ENCODE peak calls at places on chromosome 2, in four cellular contexts. One of them, this sample, is unnamed. For H3K36me3, the result is how much of the 10 kb centered on the place peaks cover.

GRCh38 chr2:138707424-138708074 is 72.6 kb downstream of the NXPH2 start:
- DNase-seq in fibroblast of lung: peak
- DNase-seq in CD8-positive, alpha-beta T cell: no peak
- DNase-seq in neural progenitor cell: no peak
- DNase-seq in this sample: no peak

GRCh38 chr2:160920791-160921303 is 239.4 kb upstream of the TANK start:
- DNase-seq in fibroblast of lung: peak
- DNase-seq in CD8-positive, alpha-beta T cell: no peak
- DNase-seq in neural progenitor cell: no peak
- DNase-seq in this sample: peak

GRCh38 chr2:172735646-172736418 is at the start of gene RAPGEF4:
- DNase-seq in fibroblast of lung: peak
- DNase-seq in CD8-positive, alpha-beta T cell: no peak
- DNase-seq in neural progenitor cell: peak
- DNase-seq in this sample: no peak

GRCh38 chr2:216536725-216537124 is 38.1 kb downstream of the RPL37A start:
- DNase-seq in fibroblast of lung: no peak
- DNase-seq in CD8-positive, alpha-beta T cell: no peak
- DNase-seq in neural progenitor cell: no peak
- DNase-seq in this sample: peak

GRCh38 chr2:74233648-74234047 is 35.2 kb downstream of the MTHFD2 start:
- DNase-seq in fibroblast of lung: no peak
- DNase-seq in CD8-positive, alpha-beta T cell: no peak
- DNase-seq in neural progenitor cell: no peak
- DNase-seq in this sample: no peak

GRCh38 chr2:25570161-25570840 is 103.1 kb downstream of the DTNB start:
- DNase-seq in fibroblast of lung: peak
- DNase-seq in CD8-positive, alpha-beta T cell: no peak
- DNase-seq in neural progenitor cell: no peak
- DNase-seq in this sample: no peak

GRCh38 chr2:168086805-168087204 is 160.6 kb downstream of the STK39 start:
- DNase-seq in fibroblast of lung: no peak
- DNase-seq in CD8-positive, alpha-beta T cell: no peak
- DNase-seq in neural progenitor cell: no peak
- DNase-seq in this sample: no peak

GRCh38 chr2:217930783-217931563 is 71.8 kb downstream of the TNS1 start:
- DNase-seq in fibroblast of lung: peak
- DNase-seq in CD8-positive, alpha-beta T cell: no peak
- DNase-seq in neural progenitor cell: no peak
- DNase-seq in this sample: no peak

GRCh38 chr2:216713691-216714411 is 18.5 kb upstream of the IGFBP5 start:
- DNase-seq in fibroblast of lung: peak
- DNase-seq in CD8-positive, alpha-beta T cell: no peak
- DNase-seq in neural progenitor cell: no peak
- DNase-seq in this sample: peak

GRCh38 chr2:212535963-212536362 is 2.6 kb downstream of the ERBB4 start:
- DNase-seq in fibroblast of lung: no peak
- DNase-seq in CD8-positive, alpha-beta T cell: no peak
- DNase-seq in neural progenitor cell: peak
- DNase-seq in this sample: no peak

GRCh38 chr2:128773641-128774319 is 455.1 kb upstream of the HS6ST1 start:
- DNase-seq in fibroblast of lung: no peak
- DNase-seq in CD8-positive, alpha-beta T cell: no peak
- DNase-seq in neural progenitor cell: no peak
- DNase-seq in this sample: no peak

GRCh38 chr2:135875491-135876065 is 665 bp downstream of the MCM6 start:
- DNase-seq in fibroblast of lung: peak
- DNase-seq in CD8-positive, alpha-beta T cell: peak
- DNase-seq in neural progenitor cell: peak
- DNase-seq in this sample: peak

GRCh38 chr2:227665189-227665940 is 1.2 kb upstream of the SCYGR5 start:
- DNase-seq in fibroblast of lung: no peak
- DNase-seq in CD8-positive, alpha-beta T cell: no peak
- DNase-seq in neural progenitor cell: no peak
- DNase-seq in this sample: no peak

GRCh38 chr2:240479111-240479501 is 43.6 kb downstream of the GPC1 start:
- DNase-seq in fibroblast of lung: no peak
- DNase-seq in CD8-positive, alpha-beta T cell: no peak
- DNase-seq in neural progenitor cell: no peak
- DNase-seq in this sample: no peak

GRCh38 chr2:60560734-60561649 is 7.5 kb upstream of the BCL11A start:
- DNase-seq in fibroblast of lung: peak
- DNase-seq in CD8-positive, alpha-beta T cell: no peak
- DNase-seq in neural progenitor cell: peak
- DNase-seq in this sample: no peak
- TF ChIP-seq CTCF in fibroblast of lung: peak
- TF ChIP-seq CTCF in CD8-positive, alpha-beta T cell: no peak
- TF ChIP-seq CTCF in neural progenitor cell: peak
- TF ChIP-seq CTCF in this sample: peak

DNA sequence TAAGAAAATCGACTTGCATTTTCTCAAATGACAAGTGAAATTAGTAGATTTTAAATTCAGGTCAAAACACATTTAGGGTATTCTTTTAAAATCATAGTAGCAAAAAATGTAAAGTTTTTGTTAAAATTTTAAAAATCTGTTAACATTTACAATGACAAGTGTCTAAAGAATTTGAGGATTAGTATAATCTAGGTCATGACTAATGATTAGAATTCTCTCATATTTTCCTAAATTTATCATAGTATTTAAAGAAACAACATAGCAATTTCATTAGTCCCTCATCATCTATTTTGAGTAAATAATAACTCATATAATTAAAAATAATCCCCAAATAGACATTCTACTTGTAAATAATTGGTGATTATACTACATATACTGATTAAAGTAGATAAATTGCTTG is 23.6 kb downstream of the THUMPD2 start:
- DNase-seq in fibroblast of lung: no peak
- DNase-seq in CD8-positive, alpha-beta T cell: no peak
- DNase-seq in neural progenitor cell: no peak
- DNase-seq in this sample: no peak
- H3K36me3 ChIP-seq in fibroblast of lung: under half
- H3K36me3 ChIP-seq in CD8-positive, alpha-beta T cell: under half
- H3K36me3 ChIP-seq in neural progenitor cell: under half
- H3K36me3 ChIP-seq in this sample: under half

GRCh38 chr2:86521922-86522321 is 41.3 kb downstream of the CHMP3 start:
- DNase-seq in fibroblast of lung: no peak
- DNase-seq in CD8-positive, alpha-beta T cell: no peak
- DNase-seq in neural progenitor cell: no peak
- DNase-seq in this sample: no peak

GRCh38 chr2:86522711-86523110 is 40.5 kb downstream of the CHMP3 start:
- DNase-seq in fibroblast of lung: no peak
- DNase-seq in CD8-positive, alpha-beta T cell: no peak
- DNase-seq in neural progenitor cell: no peak
- DNase-seq in this sample: no peak

GRCh38 chr2:86519349-86519748 is 43.9 kb downstream of the CHMP3 start:
- DNase-seq in fibroblast of lung: no peak
- DNase-seq in CD8-positive, alpha-beta T cell: no peak
- DNase-seq in neural progenitor cell: no peak
- DNase-seq in this sample: no peak

GRCh38 chr2:86518498-86518897 is 44.7 kb downstream of the CHMP3 start:
- DNase-seq in fibroblast of lung: no peak
- DNase-seq in CD8-positive, alpha-beta T cell: peak
- DNase-seq in neural progenitor cell: peak
- DNase-seq in this sample: no peak

GRCh38 chr2:86520153-86520552 is 43.1 kb downstream of the CHMP3 start:
- DNase-seq in fibroblast of lung: no peak
- DNase-seq in CD8-positive, alpha-beta T cell: no peak
- DNase-seq in neural progenitor cell: no peak
- DNase-seq in this sample: no peak
- TF ChIP-seq CTCF in fibroblast of lung: no peak
- TF ChIP-seq CTCF in CD8-positive, alpha-beta T cell: no peak
- TF ChIP-seq CTCF in neural progenitor cell: peak
- TF ChIP-seq CTCF in this sample: no peak

GRCh38 chr2:121366040-121366439 is 81.0 kb upstream of the TFCP2L1 start:
- DNase-seq in fibroblast of lung: no peak
- DNase-seq in CD8-positive, alpha-beta T cell: no peak
- DNase-seq in neural progenitor cell: no peak
- DNase-seq in this sample: no peak
- H3K36me3 ChIP-seq in fibroblast of lung: under half
- H3K36me3 ChIP-seq in CD8-positive, alpha-beta T cell: under half
- H3K36me3 ChIP-seq in neural progenitor cell: under half
- H3K36me3 ChIP-seq in this sample: under half

GRCh38 chr2:184599875-184600227 is 1.5 kb downstream of the ZNF804A start:
- DNase-seq in fibroblast of lung: peak
- DNase-seq in CD8-positive, alpha-beta T cell: no peak
- DNase-seq in neural progenitor cell: no peak
- DNase-seq in this sample: no peak
- TF ChIP-seq CTCF in fibroblast of lung: no peak
- TF ChIP-seq CTCF in CD8-positive, alpha-beta T cell: no peak
- TF ChIP-seq CTCF in neural progenitor cell: no peak
- TF ChIP-seq CTCF in this sample: no peak

DNA sequence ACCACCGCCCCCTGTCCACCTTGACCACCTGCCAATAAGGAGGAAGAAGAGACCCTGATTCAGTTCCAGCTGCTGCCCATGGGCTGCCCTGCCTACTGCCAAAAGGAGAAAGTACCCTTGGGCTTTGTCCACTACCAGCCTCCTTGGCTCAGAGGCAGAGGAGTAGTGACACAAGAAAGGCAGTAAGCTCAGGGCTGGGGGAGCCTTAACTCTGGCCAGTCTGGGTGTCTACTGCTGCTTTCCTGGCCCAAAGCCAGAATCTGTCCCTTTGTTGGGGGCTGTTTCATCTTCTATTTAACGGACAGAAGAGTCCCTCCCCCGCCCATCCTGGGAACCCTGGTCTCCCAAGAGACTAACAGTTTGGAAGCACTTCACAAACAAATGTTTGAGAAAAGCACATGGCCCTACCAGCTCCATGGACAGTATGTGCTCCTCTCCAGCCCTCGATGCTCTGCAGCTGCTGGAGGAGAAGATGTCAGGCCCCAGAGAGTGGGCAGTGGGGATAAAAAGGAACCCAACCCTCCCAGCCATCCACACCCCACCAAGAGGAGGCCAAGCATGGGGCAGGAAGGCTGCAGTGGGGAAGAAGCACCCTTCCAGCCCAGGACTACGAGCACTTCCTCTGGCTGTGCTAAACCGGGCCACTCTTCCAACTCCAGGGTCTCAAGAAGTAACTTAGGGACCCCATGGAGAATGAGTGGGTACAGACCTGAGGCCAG is 1.3 kb downstream of the ATG9A start:
- DNase-seq in fibroblast of lung: no peak
- DNase-seq in CD8-positive, alpha-beta T cell: no peak
- DNase-seq in neural progenitor cell: no peak
- DNase-seq in this sample: no peak
- H3K36me3 ChIP-seq in fibroblast of lung: under half
- H3K36me3 ChIP-seq in CD8-positive, alpha-beta T cell: under half
- H3K36me3 ChIP-seq in neural progenitor cell: under half
- H3K36me3 ChIP-seq in this sample: under half

DNA sequence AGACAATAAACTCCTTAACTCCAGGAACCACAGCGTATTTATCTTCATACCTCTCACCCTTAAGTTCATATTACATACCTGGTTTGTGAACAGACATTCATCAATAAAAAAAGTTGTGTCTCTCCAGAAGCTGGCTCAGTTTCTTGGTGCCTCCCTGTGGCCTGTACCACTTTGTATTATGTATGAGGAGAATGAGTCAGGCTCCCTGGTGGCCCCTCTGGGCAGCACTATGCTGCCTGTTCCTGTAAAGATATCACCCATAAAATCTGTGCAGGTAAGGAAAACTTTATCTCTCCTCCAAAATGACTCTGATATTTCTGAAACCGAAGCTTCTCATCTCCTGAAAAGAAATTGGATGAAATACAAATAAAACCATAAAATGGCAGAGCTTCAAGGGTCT is 198.4 kb upstream of the NT5C1B start:
- DNase-seq in fibroblast of lung: no peak
- DNase-seq in CD8-positive, alpha-beta T cell: no peak
- DNase-seq in neural progenitor cell: no peak
- DNase-seq in this sample: no peak
- TF ChIP-seq CTCF in fibroblast of lung: no peak
- TF ChIP-seq CTCF in CD8-positive, alpha-beta T cell: no peak
- TF ChIP-seq CTCF in neural progenitor cell: no peak
- TF ChIP-seq CTCF in this sample: no peak